ENCODE peak calls at places on chromosomes 12 and 14, in six cellular contexts. Y, H, S, N, Q and M are unnamed samples.
A peak's percentile ranks its signal among the peaks of the same experiment; 100 is the strongest.

GRCh38 chr12:121786441-121786825 is 7.1 kb downstream of the RHOF start:
- DNase-seq in Y (peak; percentile 72), H (peak; percentile 99), S (no peak), N (peak; percentile 52), Q (peak; percentile 95), M (peak; percentile 86)

GRCh38 chr14:37623552-37623951 is 28.1 kb downstream of the TTC6 start:
- DNase-seq in Y (no peak), H (peak; percentile 88), S (no peak), N (no peak), Q (peak; percentile 4), M (no peak)

GRCh38 chr12:109433618-109434017 is 43.5 kb downstream of the KCTD10 start:
- DNase-seq in Y (peak; percentile 13), H (peak; percentile 34), S (no peak), N (peak; percentile 60), Q (no peak), M (peak; percentile 63)

GRCh38 chr12:92408072-92408900 is 262.6 kb upstream of the BTG1 start:
- DNase-seq in Y (peak; percentile 74), H (peak; percentile 48), S (peak; percentile 76), N (peak; percentile 44), Q (no peak), M (no peak)

GRCh38 chr14:76123426-76124095 is 28.2 kb upstream of the GPATCH2L start:
- DNase-seq in Y (no peak), H (no peak), S (no peak), N (no peak), Q (no peak), M (no peak)

GRCh38 chr12:97300921-97301320 is 161.7 kb upstream of the RMST start:
- DNase-seq in Y (no peak), H (no peak), S (no peak), N (no peak), Q (no peak), M (no peak)

GRCh38 chr14:103118019-103118662 is 5.1 kb upstream of the TNFAIP2 start:
- DNase-seq in Y (no peak), H (no peak), S (no peak), N (no peak), Q (no peak), M (peak; percentile 70)

GRCh38 chr14:44649056-44649455 is 142.0 kb upstream of the FSCB start:
- DNase-seq in Y (no peak), H (no peak), S (no peak), N (no peak), Q (no peak), M (peak; percentile 72)

GRCh38 chr14:57502581-57503254 is 9.1 kb upstream of the CCDC198 start:
- DNase-seq in Y (no peak), H (no peak), S (no peak), N (no peak), Q (no peak), M (peak; percentile 24)

GRCh38 chr12:31773867-31774266 is 45.0 kb upstream of the AMN1 start:
- DNase-seq in Y (no peak), H (no peak), S (no peak), N (no peak), Q (no peak), M (no peak)